ENCODE peak calls at places on chromosomes 2 and 18, in nine cellular contexts. One of them, this sample, is unnamed.

GRCh38 chr2:214699236-214699635 is 110.2 kb downstream of the BARD1 start:
- DNase-seq in dorsolateral prefrontal cortex: no peak
- DNase-seq in neural crest cell: no peak
- DNase-seq in HTR-8/SVneo: no peak
- DNase-seq in stimulated activated CD4-positive, alpha-beta T cell treated with anti-CD3 and anti-CD28 coated beads, Interleukin-12 subunit alpha, Interleukin-12 subunit beta, amount 100 ng/mL, for 4 hours: no peak
- DNase-seq in mesothelial cell of epicardium: no peak
- DNase-seq in RWPE1: peak
- DNase-seq in activated CD8-positive, alpha-beta T cell treated with anti-CD3 and anti-CD28 coated beads for 36 hours: no peak
- DNase-seq in activated CD4-positive, alpha-beta T cell treated with anti-CD3 and anti-CD28 coated beads, Interleukin-2, amount 10 ng/mL, durations not matched to agents 7 days and 5 days: no peak
- DNase-seq in this sample: no peak

GRCh38 chr2:55357907-55358306 is 61.7 kb downstream of the CCDC88A start:
- DNase-seq in activated CD8-positive, alpha-beta T cell treated with anti-CD3 and anti-CD28 coated beads for 36 hours: no peak
- DNase-seq in stimulated activated CD4-positive, alpha-beta T cell treated with anti-CD3 and anti-CD28 coated beads, Interleukin-12 subunit alpha, Interleukin-12 subunit beta, amount 100 ng/mL, for 4 hours: no peak
- DNase-seq in mesothelial cell of epicardium: no peak
- DNase-seq in activated CD4-positive, alpha-beta T cell treated with anti-CD3 and anti-CD28 coated beads, Interleukin-2, amount 10 ng/mL, durations not matched to agents 7 days and 5 days: no peak
- DNase-seq in dorsolateral prefrontal cortex: no peak
- DNase-seq in neural crest cell: no peak
- DNase-seq in RWPE1: no peak
- DNase-seq in HTR-8/SVneo: no peak
- DNase-seq in this sample: no peak

GRCh38 chr2:228681426-228681825 is 499.9 kb upstream of the SPHKAP start:
- DNase-seq in HTR-8/SVneo: no peak
- DNase-seq in neural crest cell: no peak
- DNase-seq in activated CD8-positive, alpha-beta T cell treated with anti-CD3 and anti-CD28 coated beads for 36 hours: no peak
- DNase-seq in RWPE1: peak
- DNase-seq in dorsolateral prefrontal cortex: no peak
- DNase-seq in mesothelial cell of epicardium: no peak
- DNase-seq in activated CD4-positive, alpha-beta T cell treated with anti-CD3 and anti-CD28 coated beads, Interleukin-2, amount 10 ng/mL, durations not matched to agents 7 days and 5 days: no peak
- DNase-seq in stimulated activated CD4-positive, alpha-beta T cell treated with anti-CD3 and anti-CD28 coated beads, Interleukin-12 subunit alpha, Interleukin-12 subunit beta, amount 100 ng/mL, for 4 hours: no peak
- DNase-seq in this sample: no peak

GRCh38 chr2:156333274-156333950 is 891 bp upstream of the NR4A2 start:
- DNase-seq in HTR-8/SVneo: no peak
- DNase-seq in activated CD8-positive, alpha-beta T cell treated with anti-CD3 and anti-CD28 coated beads for 36 hours: peak
- DNase-seq in activated CD4-positive, alpha-beta T cell treated with anti-CD3 and anti-CD28 coated beads, Interleukin-2, amount 10 ng/mL, durations not matched to agents 7 days and 5 days: no peak
- DNase-seq in neural crest cell: no peak
- DNase-seq in mesothelial cell of epicardium: no peak
- DNase-seq in dorsolateral prefrontal cortex: no peak
- DNase-seq in RWPE1: no peak
- DNase-seq in stimulated activated CD4-positive, alpha-beta T cell treated with anti-CD3 and anti-CD28 coated beads, Interleukin-12 subunit alpha, Interleukin-12 subunit beta, amount 100 ng/mL, for 4 hours: no peak
- DNase-seq in this sample: no peak

GRCh38 chr2:9918275-9918674 is 33.2 kb upstream of the GRHL1 start:
- DNase-seq in mesothelial cell of epicardium: no peak
- DNase-seq in activated CD8-positive, alpha-beta T cell treated with anti-CD3 and anti-CD28 coated beads for 36 hours: no peak
- DNase-seq in HTR-8/SVneo: no peak
- DNase-seq in dorsolateral prefrontal cortex: no peak
- DNase-seq in activated CD4-positive, alpha-beta T cell treated with anti-CD3 and anti-CD28 coated beads, Interleukin-2, amount 10 ng/mL, durations not matched to agents 7 days and 5 days: no peak
- DNase-seq in stimulated activated CD4-positive, alpha-beta T cell treated with anti-CD3 and anti-CD28 coated beads, Interleukin-12 subunit alpha, Interleukin-12 subunit beta, amount 100 ng/mL, for 4 hours: no peak
- DNase-seq in neural crest cell: no peak
- DNase-seq in RWPE1: no peak
- DNase-seq in this sample: no peak

GRCh38 chr2:177622516-177622915 is 229.9 kb downstream of the AGPS start:
- DNase-seq in neural crest cell: peak
- DNase-seq in RWPE1: no peak
- DNase-seq in HTR-8/SVneo: no peak
- DNase-seq in mesothelial cell of epicardium: no peak
- DNase-seq in activated CD4-positive, alpha-beta T cell treated with anti-CD3 and anti-CD28 coated beads, Interleukin-2, amount 10 ng/mL, durations not matched to agents 7 days and 5 days: no peak
- DNase-seq in dorsolateral prefrontal cortex: no peak
- DNase-seq in stimulated activated CD4-positive, alpha-beta T cell treated with anti-CD3 and anti-CD28 coated beads, Interleukin-12 subunit alpha, Interleukin-12 subunit beta, amount 100 ng/mL, for 4 hours: no peak
- DNase-seq in activated CD8-positive, alpha-beta T cell treated with anti-CD3 and anti-CD28 coated beads for 36 hours: no peak
- DNase-seq in this sample: no peak

GRCh38 chr2:32418777-32419176 is 62.0 kb downstream of the BIRC6 start:
- DNase-seq in mesothelial cell of epicardium: no peak
- DNase-seq in activated CD4-positive, alpha-beta T cell treated with anti-CD3 and anti-CD28 coated beads, Interleukin-2, amount 10 ng/mL, durations not matched to agents 7 days and 5 days: no peak
- DNase-seq in neural crest cell: no peak
- DNase-seq in HTR-8/SVneo: no peak
- DNase-seq in RWPE1: no peak
- DNase-seq in dorsolateral prefrontal cortex: no peak
- DNase-seq in stimulated activated CD4-positive, alpha-beta T cell treated with anti-CD3 and anti-CD28 coated beads, Interleukin-12 subunit alpha, Interleukin-12 subunit beta, amount 100 ng/mL, for 4 hours: no peak
- DNase-seq in activated CD8-positive, alpha-beta T cell treated with anti-CD3 and anti-CD28 coated beads for 36 hours: no peak
- DNase-seq in this sample: no peak

GRCh38 chr2:226122067-226122466 is 677.6 kb downstream of the IRS1 start:
- DNase-seq in activated CD8-positive, alpha-beta T cell treated with anti-CD3 and anti-CD28 coated beads for 36 hours: no peak
- DNase-seq in neural crest cell: no peak
- DNase-seq in dorsolateral prefrontal cortex: no peak
- DNase-seq in HTR-8/SVneo: no peak
- DNase-seq in stimulated activated CD4-positive, alpha-beta T cell treated with anti-CD3 and anti-CD28 coated beads, Interleukin-12 subunit alpha, Interleukin-12 subunit beta, amount 100 ng/mL, for 4 hours: no peak
- DNase-seq in mesothelial cell of epicardium: no peak
- DNase-seq in RWPE1: no peak
- DNase-seq in activated CD4-positive, alpha-beta T cell treated with anti-CD3 and anti-CD28 coated beads, Interleukin-2, amount 10 ng/mL, durations not matched to agents 7 days and 5 days: no peak
- DNase-seq in this sample: no peak

GRCh38 chr2:232894746-232895145 is 24.7 kb downstream of the SNORC start:
- DNase-seq in activated CD8-positive, alpha-beta T cell treated with anti-CD3 and anti-CD28 coated beads for 36 hours: no peak
- DNase-seq in dorsolateral prefrontal cortex: no peak
- DNase-seq in activated CD4-positive, alpha-beta T cell treated with anti-CD3 and anti-CD28 coated beads, Interleukin-2, amount 10 ng/mL, durations not matched to agents 7 days and 5 days: no peak
- DNase-seq in RWPE1: no peak
- DNase-seq in stimulated activated CD4-positive, alpha-beta T cell treated with anti-CD3 and anti-CD28 coated beads, Interleukin-12 subunit alpha, Interleukin-12 subunit beta, amount 100 ng/mL, for 4 hours: no peak
- DNase-seq in HTR-8/SVneo: no peak
- DNase-seq in neural crest cell: no peak
- DNase-seq in mesothelial cell of epicardium: no peak
- DNase-seq in this sample: no peak

GRCh38 chr18:46422552-46423055 is 234.4 kb downstream of the LOXHD1 start:
- DNase-seq in HTR-8/SVneo: no peak
- DNase-seq in mesothelial cell of epicardium: no peak
- DNase-seq in dorsolateral prefrontal cortex: no peak
- DNase-seq in RWPE1: no peak
- DNase-seq in activated CD8-positive, alpha-beta T cell treated with anti-CD3 and anti-CD28 coated beads for 36 hours: no peak
- DNase-seq in neural crest cell: no peak
- DNase-seq in activated CD4-positive, alpha-beta T cell treated with anti-CD3 and anti-CD28 coated beads, Interleukin-2, amount 10 ng/mL, durations not matched to agents 7 days and 5 days: no peak
- DNase-seq in stimulated activated CD4-positive, alpha-beta T cell treated with anti-CD3 and anti-CD28 coated beads, Interleukin-12 subunit alpha, Interleukin-12 subunit beta, amount 100 ng/mL, for 4 hours: no peak
- DNase-seq in this sample: no peak